ENCODE peak calls at places on chromosomes 3 and 15, in six cellular contexts. G, P, O, M, N and C are unnamed samples.

GRCh38 chr15:73325191-73325980 is 43.4 kb downstream of the HCN4 start:
- DNase-seq in N (no peak), P (peak), G (no peak), M (peak), O (no peak), C (no peak)

GRCh38 chr15:62452656-62453055 is 287.6 kb upstream of the C2CD4B start:
- DNase-seq in G (no peak), O (no peak), M (no peak), P (no peak), N (no peak), C (no peak)

GRCh38 chr3:168117059-168117458 is 21.3 kb upstream of the GOLIM4 start:
- DNase-seq in M (no peak), N (no peak), P (no peak), G (no peak), O (peak), C (no peak)

GRCh38 chr3:14507345-14507741 is 32.8 kb downstream of the GRIP2 start:
- DNase-seq in M (peak), P (no peak), O (no peak), N (no peak), G (no peak), C (no peak)

GRCh38 chr3:169846458-169847193 is 23.1 kb downstream of the LRRC31 start:
- DNase-seq in M (no peak), G (no peak), O (peak), N (no peak), P (peak), C (no peak)

GRCh38 chr3:40196966-40197365 is 112.5 kb upstream of the EIF1B start:
- DNase-seq in O (no peak), G (no peak), M (no peak), N (no peak), P (no peak), C (no peak)

GRCh38 chr3:81393251-81393650 is 368.2 kb downstream of the GBE1 start:
- DNase-seq in G (no peak), P (no peak), N (no peak), O (peak), M (no peak), C (no peak)

GRCh38 chr15:48361690-48362089 is 30.5 kb downstream of the DUT start:
- DNase-seq in P (no peak), M (no peak), G (no peak), O (no peak), N (no peak), C (no peak)

GRCh38 chr15:70870066-70870465 is 16.1 kb upstream of the LARP6 start:
- DNase-seq in N (no peak), P (no peak), O (peak), M (no peak), G (no peak), C (no peak)

GRCh38 chr15:78951841-78952238 is 7.0 kb upstream of the CTSH start:
- DNase-seq in M (no peak), P (no peak), O (no peak), N (no peak), G (no peak), C (no peak)

GRCh38 chr3:27560484-27561056 is 76.4 kb upstream of the SLC4A7 start:
- DNase-seq in O (no peak), M (no peak), G (no peak), P (no peak), N (no peak), C (no peak)

GRCh38 chr3:31288641-31289100 is 244.1 kb upstream of the STT3B start:
- DNase-seq in P (no peak), N (no peak), G (peak), M (no peak), O (peak), C (peak)

GRCh38 chr3:31251083-31251482 is 281.6 kb upstream of the STT3B start:
- DNase-seq in P (no peak), O (no peak), G (no peak), M (no peak), N (no peak), C (no peak)

GRCh38 chr15:40263036-40263754 is 19.7 kb downstream of the ANKRD63 start:
- DNase-seq in G (no peak), M (no peak), N (no peak), P (no peak), O (peak), C (no peak)

GRCh38 chr3:139642981-139643380 is 34.8 kb downstream of the NMNAT3 start:
- DNase-seq in M (no peak), P (no peak), G (no peak), O (no peak), N (no peak), C (no peak)

GRCh38 chr3:141913150-141913811 is 36.8 kb downstream of the ATP1B3 start:
- DNase-seq in O (peak), G (peak), M (no peak), N (no peak), P (peak), C (no peak)

GRCh38 chr3:103184772-103185171 is 750.0 kb downstream of the ZPLD1 start:
- DNase-seq in P (no peak), O (no peak), N (no peak), M (no peak), G (no peak), C (no peak)

GRCh38 chr3:118772036-118773030 is 262.3 kb downstream of the IGSF11 start:
- DNase-seq in G (no peak), P (peak), O (no peak), N (no peak), M (no peak), C (no peak)

GRCh38 chr3:118884748-118885206 is 149.9 kb downstream of the IGSF11 start:
- DNase-seq in O (peak), M (peak), P (peak), N (peak), G (peak), C (no peak)

GRCh38 chr15:100569406-100569805 is 32.6 kb downstream of the LINS1 start:
- DNase-seq in N (no peak), P (no peak), M (no peak), G (no peak), O (no peak), C (no peak)

GRCh38 chr15:81394609-81395008 is 20.6 kb upstream of the TMC3 start:
- DNase-seq in G (no peak), O (no peak), N (no peak), M (no peak), P (no peak), C (no peak)

GRCh38 chr3:72446406-72447058 is 401.7 kb downstream of the SHQ1 start:
- DNase-seq in O (no peak), G (no peak), P (no peak), M (no peak), N (no peak), C (peak)

GRCh38 chr3:182925330-182925943 is 54.9 kb downstream of the DCUN1D1 start:
- DNase-seq in G (no peak), O (peak), M (peak), P (peak), N (no peak), C (no peak)

GRCh38 chr3:46578973-46579755 is 13.1 kb upstream of the LRRC2 start:
- DNase-seq in P (no peak), O (no peak), N (no peak), M (no peak), G (no peak), C (no peak)

GRCh38 chr3:135103913-135104312 is 308.9 kb downstream of the EPHB1 start:
- DNase-seq in G (no peak), P (no peak), N (no peak), O (no peak), M (no peak), C (no peak)

GRCh38 chr3:150035400-150035799 is 64.7 kb upstream of the PFN2 start:
- DNase-seq in P (no peak), O (no peak), G (no peak), N (no peak), M (peak), C (no peak)

GRCh38 chr3:79598594-79598993 is 169.2 kb downstream of the ROBO1 start:
- DNase-seq in G (no peak), M (no peak), N (peak), O (no peak), P (no peak), C (no peak)

GRCh38 chr3:128787256-128788253 is 61.6 kb downstream of the RAB7A start:
- DNase-seq in P (peak), N (no peak), G (peak), O (peak), M (no peak), C (no peak)

GRCh38 chr3:77370413-77370812 is 330.5 kb downstream of the ROBO2 start:
- DNase-seq in O (peak), G (no peak), M (peak), N (no peak), P (no peak), C (no peak)

GRCh38 chr15:91411570-91411969 is 311.5 kb downstream of the SV2B start:
- DNase-seq in O (no peak), N (no peak), G (no peak), M (no peak), P (no peak), C (no peak)

GRCh38 chr3:65597225-65597951 is 441.3 kb downstream of the MAGI1 start:
- DNase-seq in G (peak), P (peak), N (no peak), M (peak), O (peak), C (peak)

GRCh38 chr3:129037093-129037419 is 23.5 kb upstream of the GP9 start:
- DNase-seq in G (no peak), M (no peak), N (no peak), O (no peak), P (no peak), C (no peak)

GRCh38 chr3:59247402-59247841 is 197.6 kb upstream of the CFAP20DC start:
- DNase-seq in O (no peak), P (no peak), M (no peak), N (no peak), G (no peak), C (no peak)

GRCh38 chr3:186002884-186003472 is 65.2 kb upstream of the TRA2B start:
- DNase-seq in N (no peak), P (no peak), O (peak), G (no peak), M (no peak), C (no peak)

GRCh38 chr15:88255496-88256171 is 905 bp downstream of the NTRK3 start:
- DNase-seq in O (peak), G (peak), M (no peak), N (peak), P (no peak), C (no peak)
- TF ChIP-seq CTCF in O (no peak), G (no peak), M (no peak), N (no peak), P (no peak), C (no peak)

DNA sequence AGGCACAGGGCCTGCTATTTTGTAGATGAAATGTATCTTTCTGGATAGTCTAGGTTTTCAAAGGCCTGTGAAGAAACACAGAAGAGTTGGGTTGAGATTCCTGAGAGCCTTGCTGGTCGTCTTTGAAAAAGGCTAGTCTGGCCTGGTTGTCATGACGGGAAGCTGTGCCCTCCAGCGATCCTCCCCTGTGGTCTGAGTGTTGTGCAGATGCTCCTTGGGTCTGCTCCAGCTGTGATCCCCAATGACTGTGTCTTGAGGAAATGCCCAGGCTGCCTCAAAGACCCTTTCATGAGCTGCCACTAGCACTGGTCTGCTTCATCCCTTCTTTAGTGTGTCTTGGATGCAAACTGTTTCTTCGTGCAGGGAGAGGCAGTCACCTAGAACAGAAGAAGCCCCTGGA is 111.0 kb upstream of the SYNPR start:
- DNase-seq in G (no peak), O (no peak), P (no peak), N (no peak), M (no peak), C (no peak)
- TF ChIP-seq CTCF in G (no peak), O (no peak), P (no peak), N (no peak), M (no peak), C (no peak)

GRCh38 chr15:29103825-29104565 is 165.6 kb downstream of the NSMCE3 start:
- DNase-seq in G (peak), N (peak), O (peak), M (peak), P (peak), C (peak)
- TF ChIP-seq CTCF in G (peak), N (peak), O (peak), M (peak), P (peak), C (peak)

GRCh38 chr3:37556789-37557301 is 304.8 kb upstream of the CTDSPL start:
- DNase-seq in N (no peak), O (no peak), P (no peak), M (no peak), G (no peak), C (no peak)

GRCh38 chr3:37558580-37558979 is 303.1 kb upstream of the CTDSPL start:
- DNase-seq in N (no peak), G (no peak), O (no peak), P (no peak), M (no peak), C (no peak)

GRCh38 chr3:37559461-37559860 is 302.2 kb upstream of the CTDSPL start:
- DNase-seq in N (no peak), P (no peak), G (no peak), M (no peak), O (peak), C (no peak)

DNA sequence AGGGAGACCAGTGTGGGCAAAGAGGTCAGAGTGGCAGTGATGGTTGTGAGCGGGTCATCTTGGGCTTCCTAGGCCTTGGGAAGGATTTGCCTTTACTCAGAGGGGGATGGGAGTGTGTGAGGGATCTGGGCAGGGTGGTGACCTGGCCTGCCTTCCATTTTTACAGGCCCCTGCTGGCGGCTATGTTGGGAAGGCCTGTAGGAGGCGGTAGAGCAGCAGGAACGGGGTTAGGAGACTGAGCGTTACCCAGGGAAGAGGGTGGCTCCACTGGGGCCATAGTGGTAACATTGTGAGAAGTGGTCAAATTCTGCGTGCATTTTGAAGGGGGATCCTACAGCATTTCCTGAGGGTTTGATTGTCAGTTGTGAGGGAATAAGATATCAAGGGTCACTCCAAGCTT is 307.3 kb upstream of the CTDSPL start:
- DNase-seq in N (no peak), M (no peak), G (no peak), P (no peak), O (no peak), C (no peak)
- TF ChIP-seq CTCF in N (no peak), M (no peak), G (peak), P (no peak), O (no peak), C (no peak)

DNA sequence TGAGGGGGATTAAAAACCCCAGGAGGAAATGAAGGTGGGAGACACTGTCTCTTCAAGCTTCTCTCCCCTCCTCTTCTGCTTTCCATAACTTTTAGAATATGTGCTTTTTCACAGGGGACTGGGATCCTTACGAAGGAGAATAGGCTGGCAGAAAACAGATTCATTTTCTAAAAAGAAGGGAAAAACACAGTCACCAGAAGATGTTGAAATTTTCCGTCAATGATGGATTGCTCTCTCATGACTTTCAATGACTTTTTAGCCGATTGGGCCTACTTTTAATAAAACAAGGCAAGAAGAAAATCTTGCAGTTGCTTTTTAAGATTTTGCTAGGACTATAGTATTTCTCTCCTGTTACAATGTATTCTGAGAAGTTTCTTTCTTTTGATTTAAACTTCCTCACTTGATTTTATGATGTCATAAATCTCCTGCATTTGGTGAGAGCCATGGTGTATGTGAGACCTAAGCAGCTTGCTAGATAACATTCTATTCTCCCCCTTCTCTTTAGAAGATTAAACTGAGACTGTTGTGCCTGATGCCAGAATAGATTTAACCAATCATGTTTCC is 241.2 kb downstream of the FEZF2 start:
- DNase-seq in M (no peak), P (no peak), O (no peak), N (no peak), G (no peak), C (no peak)
- TF ChIP-seq CTCF in M (no peak), P (no peak), O (no peak), N (no peak), G (no peak), C (no peak)

DNA sequence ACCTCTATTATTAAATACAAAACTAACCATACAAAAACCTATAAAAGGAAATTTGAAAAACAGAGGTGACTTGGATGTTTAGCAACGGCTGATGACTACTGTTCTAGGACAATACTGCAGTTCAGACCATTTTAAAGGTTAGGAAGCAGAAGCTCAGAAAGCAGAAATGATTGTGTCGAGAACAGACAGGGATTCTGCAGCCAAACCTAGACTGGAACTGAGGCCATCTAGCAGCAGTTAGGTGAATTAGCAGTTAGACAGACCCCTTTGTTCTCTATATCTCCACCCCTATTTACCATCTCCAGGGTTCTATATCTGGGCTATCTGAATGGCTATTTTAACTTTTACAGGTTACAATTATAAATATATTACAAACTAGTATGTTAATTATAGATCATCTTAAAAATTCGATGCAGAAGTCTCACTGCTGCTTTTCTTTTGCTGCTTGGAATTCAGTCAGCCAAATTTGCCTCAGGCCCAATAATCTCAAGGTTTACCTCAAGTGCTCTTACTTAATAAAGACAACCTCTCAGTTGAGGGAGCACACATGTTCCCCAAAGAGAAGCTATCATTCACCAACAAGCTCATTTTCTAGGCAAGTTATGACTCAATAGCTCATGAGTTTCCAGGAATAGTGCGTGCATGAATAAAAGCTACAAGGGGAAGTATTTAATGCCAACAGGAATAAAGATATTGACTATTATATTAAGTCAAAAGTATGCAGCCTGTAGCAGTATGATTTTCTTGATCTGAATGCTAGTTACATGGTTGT is 9.3 kb upstream of the IL1RAP start:
- DNase-seq in G (no peak), M (no peak), O (peak), N (no peak), P (no peak), C (no peak)
- TF ChIP-seq CTCF in G (no peak), M (no peak), O (no peak), N (no peak), P (no peak), C (no peak)

GRCh38 chr15:29124581-29125381 is 144.8 kb downstream of the NSMCE3 start:
- DNase-seq in G (no peak), M (peak), P (no peak), O (no peak), N (no peak), C (no peak)
- TF ChIP-seq CTCF in G (no peak), M (no peak), P (no peak), O (peak), N (no peak), C (peak)